ENCODE peak calls at places on chromosomes 2 and 18, in five cellular contexts. R is K562, F is IMR-90, N is A549, Y is H1. Z is an unnamed sample.

GRCh38 chr18:79634593-79634992 is 45.0 kb upstream of the CTDP1 start:
- DNase-seq in R (no peak), F (no peak), Y (no peak), N (no peak), Z (no peak)

GRCh38 chr2:180519276-180519675 is 461.1 kb upstream of the UBE2E3 start:
- DNase-seq in Y (no peak), N (peak; percentile 11), R (no peak), F (peak; percentile 68), Z (peak; percentile 12)

GRCh38 chr2:232491139-232491780 is 3.6 kb upstream of the ECEL1 start:
- DNase-seq in Y (no peak), F (no peak), N (no peak), R (no peak), Z (no peak)

GRCh38 chr2:30625600-30626208 is 178.7 kb downstream of the LCLAT1 start:
- DNase-seq in F (no peak), Y (no peak), N (no peak), R (no peak), Z (no peak)

GRCh38 chr2:105791229-105791628 is 46.5 kb downstream of the NCK2 start:
- DNase-seq in F (no peak), Y (no peak), R (no peak), N (no peak), Z (no peak)

GRCh38 chr2:234905547-234906260 is 46.1 kb upstream of the SH3BP4 start:
- DNase-seq in F (peak; percentile 57), Y (no peak), N (no peak), R (no peak), Z (no peak)

GRCh38 chr2:142603761-142604160 is 273.7 kb upstream of the KYNU start:
- DNase-seq in Y (no peak), F (no peak), N (no peak), R (no peak), Z (no peak)

GRCh38 chr2:96408631-96409542 is 73.3 kb downstream of the NCAPH start:
- DNase-seq in N (no peak), F (peak; percentile 38), Y (no peak), R (no peak), Z (peak; percentile 31)

GRCh38 chr18:76450912-76451421 is 44.1 kb downstream of the ZNF516 start:
- DNase-seq in R (no peak), F (peak; percentile 72), Y (no peak), N (no peak), Z (no peak)

GRCh38 chr18:9097349-9097748 is 5.2 kb upstream of the NDUFV2 start:
- DNase-seq in R (no peak), Y (no peak), F (no peak), N (no peak), Z (no peak)

GRCh38 chr18:35577045-35577848 is 4.3 kb upstream of the GALNT1 start:
- DNase-seq in F (no peak), N (no peak), Y (no peak), R (no peak), Z (no peak)

GRCh38 chr2:150944315-150944714 is 317.3 kb downstream of the RBM43 start:
- DNase-seq in Y (no peak), N (no peak), F (no peak), R (no peak), Z (no peak)

GRCh38 chr2:241563031-241563507 is 4.5 kb downstream of the BOK start:
- DNase-seq in N (no peak), F (no peak), Y (no peak), R (no peak), Z (no peak)

GRCh38 chr2:113010088-113010487 is 4.8 kb downstream of the IL36A start:
- DNase-seq in N (no peak), F (peak; percentile 2), Y (no peak), R (no peak), Z (no peak)

GRCh38 chr2:233422050-233422639 is 67.9 kb downstream of the DGKD start:
- DNase-seq in R (no peak), N (peak; percentile 75), Y (no peak), F (no peak), Z (no peak)

GRCh38 chr2:159489476-159489875 is 126.9 kb downstream of the BAZ2B start:
- DNase-seq in F (no peak), R (no peak), N (no peak), Y (no peak), Z (no peak)

GRCh38 chr2:109266998-109267854 is 138.2 kb downstream of the SH3RF3 start:
- DNase-seq in F (no peak), N (no peak), R (no peak), Y (no peak), Z (peak; percentile 56)

GRCh38 chr18:61554946-61555361 is 221.7 kb downstream of the CDH20 start:
- DNase-seq in R (no peak), F (peak; percentile 24), Y (no peak), N (no peak), Z (no peak)

GRCh38 chr2:133817680-133818566 is 249.7 kb upstream of the NCKAP5 start:
- DNase-seq in R (no peak), Y (no peak), N (peak; percentile 37), F (peak; percentile 99), Z (peak; percentile 48)

GRCh38 chr2:104752504-104752903 is 101.4 kb upstream of the POU3F3 start:
- DNase-seq in R (no peak), F (no peak), Y (no peak), N (no peak), Z (no peak)

GRCh38 chr2:177264539-177265385 is at the start of gene NFE2L2:
- DNase-seq in N (peak; percentile 77), F (peak; percentile 91), Y (peak; percentile 17), R (peak; percentile 95), Z (peak; percentile 99)

GRCh38 chr2:70283500-70284191 is 9.9 kb downstream of the SNRPG start:
- DNase-seq in N (no peak), R (no peak), F (no peak), Y (no peak), Z (no peak)

GRCh38 chr18:79400591-79401381 is 5.1 kb downstream of the NFATC1 start:
- DNase-seq in Y (no peak), R (peak; percentile 70), F (no peak), N (no peak), Z (no peak)

GRCh38 chr2:112627060-112628040 is 18.4 kb upstream of the SLC20A1 start:
- DNase-seq in Y (no peak), N (peak; percentile 52), F (peak; percentile 97), R (no peak), Z (no peak)

GRCh38 chr2:16475581-16475980 is 190.1 kb downstream of the CYRIA start:
- DNase-seq in R (no peak), Y (no peak), F (no peak), N (no peak), Z (no peak)

GRCh38 chr18:55384551-55385275 is 203.3 kb downstream of the TCF4 start:
- DNase-seq in N (no peak), R (peak; percentile 51), F (peak; percentile 48), Y (peak; percentile 10), Z (peak; percentile 7)

GRCh38 chr2:141323571-141323970 is 807.2 kb downstream of the LRP1B start:
- DNase-seq in F (no peak), N (no peak), Y (no peak), R (no peak), Z (no peak)

GRCh38 chr2:70834881-70835280 is 735 bp downstream of the CD207 start:
- DNase-seq in Y (no peak), F (no peak), N (no peak), R (no peak), Z (no peak)

GRCh38 chr2:219289537-219290361 is 10.6 kb downstream of the DNAJB2 start:
- DNase-seq in R (peak; percentile 24), F (peak; percentile 95), Y (no peak), N (no peak), Z (no peak)

GRCh38 chr2:144520718-144521487 is 984 bp upstream of the ZEB2 start:
- DNase-seq in F (peak; percentile 62), R (no peak), Y (no peak), N (no peak), Z (no peak)

GRCh38 chr2:58938988-58939387 is 697.9 kb upstream of the FANCL start:
- DNase-seq in R (no peak), N (no peak), F (no peak), Y (no peak), Z (no peak)

GRCh38 chr2:58939388-58939787 is 698.3 kb upstream of the FANCL start:
- DNase-seq in Y (no peak), F (peak; percentile 90), N (no peak), R (no peak), Z (no peak)
- TF ChIP-seq MAFK in Y (no peak), F (peak; percentile 43), N (no peak), R (no peak), Z (no peak)

DNA sequence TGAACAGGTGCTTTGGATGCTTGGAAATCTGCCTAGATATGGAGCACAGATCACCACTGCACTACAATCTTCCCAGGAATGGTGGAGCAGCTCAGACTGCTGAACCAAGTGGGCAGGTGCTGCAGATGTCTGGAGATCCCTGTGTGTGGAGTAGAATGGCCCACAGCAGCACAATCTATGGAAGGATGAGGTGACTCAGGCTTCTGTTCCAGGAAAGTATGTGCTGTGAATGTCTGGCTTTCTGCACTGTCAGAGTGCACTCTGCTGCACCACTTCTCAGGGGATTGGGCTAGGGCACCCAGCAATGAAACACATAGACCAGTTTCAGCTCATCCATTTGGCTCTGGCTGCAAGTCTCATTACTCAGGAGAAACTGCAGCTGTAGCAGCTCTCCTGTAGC is 865.4 kb upstream of the NXPH2 start:
- DNase-seq in Y (no peak), F (no peak), N (no peak), R (no peak), Z (no peak)
- TF ChIP-seq MAFK in Y (no peak), F (no peak), N (no peak), R (no peak), Z (no peak)

GRCh38 chr2:6562762-6563161 is 302.9 kb downstream of the CMPK2 start:
- DNase-seq in N (no peak), Y (no peak), R (no peak), F (no peak), Z (no peak)

GRCh38 chr2:6556755-6557154 is 309.0 kb downstream of the CMPK2 start:
- DNase-seq in F (peak; percentile 71), N (no peak), R (no peak), Y (no peak), Z (peak; percentile 4)

GRCh38 chr2:6554403-6554802 is 311.3 kb downstream of the CMPK2 start:
- DNase-seq in F (no peak), N (no peak), Y (no peak), R (no peak), Z (no peak)

DNA sequence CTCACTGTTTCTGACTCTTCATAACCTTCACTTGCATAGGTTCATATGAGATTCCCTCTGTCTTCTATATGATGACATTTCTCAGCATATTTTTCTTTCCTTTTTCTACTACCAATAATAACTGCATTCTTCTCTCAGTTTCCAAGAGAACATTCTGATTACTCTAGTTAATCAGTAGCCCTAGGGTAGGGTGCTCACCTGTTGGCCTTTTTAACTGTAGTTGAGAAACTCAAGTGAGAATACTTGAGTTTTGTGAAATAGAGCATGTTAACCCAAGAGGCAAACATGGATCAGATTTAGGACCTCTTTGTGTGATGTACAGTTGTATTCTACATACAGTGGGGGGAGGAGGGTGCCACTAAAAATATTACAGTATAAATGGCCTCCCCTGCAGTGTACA is 308.0 kb downstream of the CMPK2 start:
- DNase-seq in Y (no peak), R (no peak), N (no peak), F (no peak), Z (no peak)
- TF ChIP-seq MAFK in Y (no peak), R (no peak), N (no peak), F (no peak), Z (no peak)

DNA sequence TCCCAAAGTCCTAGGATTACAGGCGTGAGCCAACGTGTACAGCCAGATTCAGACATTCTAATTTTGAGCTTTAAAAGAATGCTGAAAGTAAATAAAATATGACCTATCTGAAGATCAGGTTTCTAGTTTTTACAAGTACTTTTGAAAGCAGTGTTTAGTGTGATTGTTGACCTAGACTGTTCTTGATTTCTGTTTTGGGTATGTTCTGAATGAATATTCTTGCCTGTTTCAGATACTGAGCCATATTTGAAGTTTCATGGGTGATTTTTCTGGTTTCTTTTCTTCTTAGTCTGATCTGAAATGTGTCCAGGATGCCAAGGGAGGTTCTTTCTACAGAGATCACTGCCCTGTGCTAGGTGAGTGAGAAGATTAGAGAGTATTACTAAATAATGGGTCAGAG is 37.2 kb downstream of the MIB1 start:
- DNase-seq in Y (no peak), F (no peak), N (no peak), R (no peak), Z (no peak)
- TF ChIP-seq MAFK in Y (no peak), F (no peak), N (no peak), R (no peak), Z (no peak)

Z was measured in HepG2.